ENCODE peak calls at places on chromosomes 4 and X, in six cellular contexts. U is endodermal cell; Y is MG63; A is naive thymus-derived CD4-positive, alpha-beta T cell; D is GM23248; K is fibroblast of pulmonary artery. H is an unnamed sample.

GRCh38 chr4:169282429-169283113 is 11.8 kb upstream of the SH3RF1 start:
- DNase-seq in Y (no peak), A (no peak), U (no peak), D (peak), K (peak), H (no peak)

GRCh38 chr4:15031993-15032660 is 29.8 kb downstream of the CPEB2 start:
- DNase-seq in Y (no peak), A (no peak), U (no peak), D (peak), K (peak), H (no peak)

GRCh38 chr4:110508827-110509446 is 33.0 kb downstream of the ENPEP start:
- DNase-seq in D (peak), A (no peak), Y (no peak), K (peak), U (no peak), H (no peak)

GRCh38 chr4:180642732-180643131 is 1600.5 kb upstream of the TENM3 start:
- DNase-seq in Y (no peak), K (no peak), D (no peak), U (no peak), A (no peak), H (no peak)

GRCh38 chr4:183783933-183784622 is 121.0 kb upstream of the STOX2 start:
- DNase-seq in A (no peak), U (no peak), Y (peak), D (peak), K (peak), H (peak)

GRCh38 chr4:212438-213174 is 88.3 kb downstream of the ZNF718 start:
- DNase-seq in K (peak), U (no peak), D (peak), A (no peak), Y (no peak), H (peak)

GRCh38 chr4:90715242-90715641 is 588.0 kb downstream of the CCSER1 start:
- DNase-seq in K (no peak), U (no peak), D (no peak), A (no peak), Y (no peak), H (no peak)

GRCh38 chr4:110411599-110412011 is 64.3 kb upstream of the ENPEP start:
- DNase-seq in Y (no peak), A (no peak), D (no peak), K (no peak), U (peak), H (no peak)

GRCh38 chr4:184506527-184507121 is 32.3 kb upstream of the IRF2 start:
- DNase-seq in Y (peak), U (peak), A (no peak), D (peak), K (no peak), H (no peak)

GRCh38 chrX:119399772-119400101 is 601 bp downstream of the SLC25A43 start:
- DNase-seq in K (peak), Y (peak), D (peak), A (no peak), U (no peak), H (no peak)

GRCh38 chrX:138847930-138848329 is 136.4 kb upstream of the FGF13 start:
- DNase-seq in D (peak), A (no peak), Y (no peak), U (no peak), K (peak), H (no peak)

GRCh38 chr4:137283737-137284136 is 248.6 kb downstream of the PCDH18 start:
- DNase-seq in Y (no peak), K (peak), A (no peak), D (peak), U (no peak), H (peak)

GRCh38 chr4:7759635-7760034 is 180.0 kb downstream of the AFAP1 start:
- DNase-seq in Y (no peak), A (no peak), D (no peak), U (no peak), K (no peak), H (no peak)
- H3K4me3 ChIP-seq in Y (no peak), A (peak), D (no peak), U (no peak), K (no peak), H (no peak)

DNA sequence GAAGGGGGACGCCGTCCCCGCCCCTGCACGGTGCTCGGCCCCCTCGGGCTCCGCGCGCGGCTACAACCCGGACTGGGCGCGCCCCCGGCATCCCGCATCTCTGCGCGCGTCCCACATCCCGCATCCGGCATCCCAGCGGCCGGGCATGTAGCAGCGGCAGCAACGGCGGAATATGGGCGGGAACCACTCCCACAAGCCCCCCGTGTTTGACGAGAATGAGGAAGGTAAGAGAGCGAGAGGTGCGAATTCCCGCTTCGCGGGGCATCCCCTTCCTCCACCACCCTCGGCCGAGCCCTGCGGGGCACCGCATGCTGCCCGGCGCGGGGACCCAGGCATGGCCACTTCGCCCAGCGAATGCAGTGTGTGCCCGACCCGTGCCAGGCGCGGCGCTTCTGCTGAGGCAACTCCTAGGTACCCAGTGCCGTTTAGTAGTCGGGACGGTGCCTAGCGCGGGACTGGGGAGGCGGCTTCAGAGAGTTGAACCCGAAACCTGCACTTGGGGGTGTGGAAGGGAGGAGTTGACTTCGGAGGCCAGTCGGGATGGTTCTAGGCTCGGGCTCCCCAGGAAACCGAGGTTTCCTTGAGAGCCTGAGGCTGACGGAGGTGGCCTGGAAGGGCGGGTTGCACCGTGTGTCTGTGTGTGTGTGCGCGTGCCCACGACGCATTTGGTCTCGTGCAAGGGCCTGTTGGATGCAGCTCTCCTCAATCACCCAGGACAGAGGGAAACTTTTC is 578 bp downstream of the STK32B start:
- DNase-seq in Y (no peak), A (no peak), U (peak), K (no peak), D (peak), H (no peak)
- H3K4me3 ChIP-seq in Y (peak), A (no peak), U (peak), K (peak), D (peak), H (peak)

GRCh38 chr4:159048166-159048886 is 54.6 kb upstream of the RAPGEF2 start:
- DNase-seq in D (peak), A (no peak), K (peak), U (peak), Y (peak), H (peak)
- H3K4me3 ChIP-seq in D (peak), A (no peak), K (peak), U (no peak), Y (peak), H (peak)

GRCh38 chrX:41273638-41274037 is 60.3 kb upstream of the DDX3X start:
- DNase-seq in K (peak), D (peak), U (no peak), Y (no peak), A (no peak), H (no peak)

GRCh38 chrX:41275661-41276609 is 58.0 kb upstream of the DDX3X start:
- DNase-seq in K (peak), A (no peak), Y (peak), D (peak), U (peak), H (no peak)

GRCh38 chrX:41276661-41277506 is 57.1 kb upstream of the DDX3X start:
- DNase-seq in D (no peak), U (peak), A (no peak), K (no peak), Y (no peak), H (no peak)
- H3K4me3 ChIP-seq in D (peak), U (peak), A (peak), K (peak), Y (peak), H (peak)

DNA sequence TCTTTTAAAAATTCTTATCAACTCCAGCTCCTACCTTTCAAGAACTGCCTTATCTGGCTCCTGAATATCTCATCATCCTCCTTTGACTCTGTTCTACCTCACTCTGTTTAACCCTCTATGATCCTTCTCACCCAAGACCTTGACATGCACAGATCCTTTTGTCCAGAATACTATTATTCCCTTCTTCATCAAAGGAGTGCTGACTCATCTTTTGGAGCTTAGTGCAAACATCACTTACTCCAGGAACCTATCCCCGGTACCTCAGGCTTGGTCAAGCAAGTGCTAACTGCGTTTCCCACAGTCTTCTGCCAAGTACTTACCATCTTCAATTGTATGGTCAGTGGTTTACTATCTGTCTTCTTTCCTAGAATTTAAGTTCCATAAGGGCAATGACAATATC is 96.0 kb downstream of the PAPSS1 start:
- DNase-seq in K (no peak), A (no peak), U (no peak), Y (no peak), D (no peak), H (no peak)
- H3K4me3 ChIP-seq in K (no peak), A (no peak), U (peak), Y (no peak), D (no peak), H (no peak)

GRCh38 chr4:146654648-146654975 is 15.9 kb downstream of the POU4F2 start:
- DNase-seq in Y (no peak), U (no peak), K (no peak), D (no peak), A (no peak), H (no peak)
- H3K4me3 ChIP-seq in Y (peak), U (peak), K (peak), D (peak), A (no peak), H (peak)